ENCODE peak calls at places on chromosomes 3 and 15, in four cellular contexts. S is IMR-90, O is H9, F is mesendoderm. R is an unnamed sample.

GRCh38 chr3:124565013-124565412 is 165.2 kb upstream of the UMPS start:
- DNase-seq in S (peak; percentile 70), O (peak; percentile 81), F (peak; percentile 84), R (no peak)

GRCh38 chr3:26106119-26106690 is 316.3 kb downstream of the OXSM start:
- DNase-seq in S (no peak), O (no peak), F (peak; percentile 38), R (no peak)

GRCh38 chr3:146313411-146314111 is 62.7 kb upstream of the PLSCR4 start:
- DNase-seq in S (peak; percentile 90), O (no peak), F (no peak), R (no peak)

GRCh38 chr15:36814708-36815107 is 235.3 kb downstream of the CDIN1 start:
- DNase-seq in S (peak; percentile 21), O (no peak), F (no peak), R (no peak)

GRCh38 chr3:18443670-18444596 is 18.8 kb upstream of the SATB1 start:
- DNase-seq in S (no peak), O (peak; percentile 59), F (peak; percentile 72), R (no peak)

GRCh38 chr15:78061963-78062427 is 15.5 kb downstream of the TBC1D2B start:
- DNase-seq in S (peak; percentile 53), O (no peak), F (peak; percentile 42), R (no peak)

GRCh38 chr3:46360904-46361303 is 7.0 kb downstream of the CCR2 start:
- DNase-seq in S (no peak), O (no peak), F (peak; percentile 61), R (no peak)

GRCh38 chr3:38165722-38166387 is 518 bp downstream of the OXSR1 start:
- DNase-seq in S (peak; percentile 46), O (no peak), F (peak; percentile 61), R (no peak)

GRCh38 chr3:35183915-35184675 is 455.2 kb upstream of the ARPP21 start:
- DNase-seq in S (no peak), O (no peak), F (no peak), R (no peak)

GRCh38 chr15:31340591-31340990 is 14.0 kb downstream of the KLF13 start:
- DNase-seq in S (no peak), O (no peak), F (no peak), R (no peak)
- H4K5ac ChIP-seq in S (no peak overlapping the region), O (no peak overlapping the region), F (no peak overlapping the region), R (no peak overlapping the region)

GRCh38 chr15:101188517-101189340 is 63.1 kb downstream of the CHSY1 start:
- DNase-seq in S (peak; percentile 91), O (no peak), F (no peak), R (no peak)
- H3K4me2 ChIP-seq in S (peak overlapping the region; percentile 80), O (no peak overlapping the region), F (no peak overlapping the region), R (peak overlapping the region; percentile 21)

GRCh38 chr3:129736070-129736469 is 129.6 kb upstream of the PLXND1 start:
- DNase-seq in S (no peak), O (no peak), F (no peak), R (no peak)
- H4K5ac ChIP-seq in S (no peak overlapping the region), O (no peak overlapping the region), F (no peak overlapping the region), R (no peak overlapping the region)

DNA sequence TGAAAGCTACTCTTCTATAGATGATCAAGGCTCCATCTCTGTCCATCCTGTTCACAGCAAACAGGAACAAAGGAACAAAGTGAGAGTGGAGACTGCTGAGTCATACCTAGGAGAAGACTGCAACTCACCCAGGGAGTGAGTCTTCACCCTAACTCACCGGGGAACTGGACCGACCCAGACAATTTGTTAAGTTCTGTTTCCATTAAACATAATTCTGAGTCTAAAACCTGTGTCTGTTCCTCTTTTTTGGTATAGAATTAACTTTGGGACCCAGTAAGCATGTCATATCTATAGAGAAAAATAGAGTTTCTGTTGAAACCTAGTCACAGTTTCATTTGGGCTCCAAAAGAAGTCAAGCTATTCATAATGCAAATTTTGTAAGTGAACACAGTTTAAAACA is 21.6 kb downstream of the CCDC80 start:
- DNase-seq in S (peak; percentile 51), O (no peak), F (no peak), R (no peak)
- H3K4me2 ChIP-seq in S (no peak overlapping the region), O (no peak overlapping the region), F (no peak overlapping the region), R (no peak overlapping the region)

DNA sequence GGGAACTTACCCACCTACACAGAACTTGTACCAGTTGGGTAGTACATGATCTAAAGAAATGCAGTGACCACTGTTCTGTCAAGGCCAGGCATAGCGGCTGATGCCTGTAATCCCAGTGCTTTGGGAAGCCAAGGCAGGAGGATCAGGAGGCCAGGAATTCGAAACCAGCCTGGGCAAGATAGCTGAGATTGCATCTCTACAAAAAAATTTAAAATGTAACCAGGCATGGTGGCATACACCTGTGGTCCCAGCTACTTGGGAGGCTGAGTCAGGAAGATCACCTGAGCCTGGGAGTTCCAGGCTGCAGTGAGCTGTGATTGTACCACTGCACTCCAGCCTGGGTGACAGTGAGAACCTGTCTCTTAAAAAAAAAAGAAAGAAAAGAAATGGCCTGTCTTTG is 321.0 kb downstream of the FEZF2 start:
- DNase-seq in S (no peak), O (no peak), F (no peak), R (no peak)
- H4K5ac ChIP-seq in S (no peak overlapping the region), O (no peak overlapping the region), F (no peak overlapping the region), R (no peak overlapping the region)

DNA sequence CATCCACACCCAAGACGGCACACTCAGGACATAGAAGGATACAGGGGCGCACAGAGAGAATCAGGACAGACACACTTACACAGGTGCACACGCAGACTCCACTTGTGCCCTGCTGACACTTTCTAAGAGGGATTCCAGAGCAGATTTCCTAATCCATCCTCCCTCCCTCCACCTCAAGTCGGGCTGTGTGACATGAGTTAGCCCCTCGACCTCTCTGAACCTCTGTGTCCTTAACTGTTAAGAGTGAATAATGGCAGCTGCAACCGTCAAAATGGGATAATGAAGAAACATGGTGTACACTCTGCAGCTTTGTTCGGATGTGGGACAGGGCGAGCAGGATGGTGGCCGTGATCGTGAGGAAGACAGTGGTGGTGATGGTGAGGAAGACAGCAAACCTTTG is 100.1 kb downstream of the CPN2 start:
- DNase-seq in S (no peak), O (no peak), F (no peak), R (no peak)
- H3K4me2 ChIP-seq in S (no peak overlapping the region), O (no peak overlapping the region), F (no peak overlapping the region), R (no peak overlapping the region)

DNA sequence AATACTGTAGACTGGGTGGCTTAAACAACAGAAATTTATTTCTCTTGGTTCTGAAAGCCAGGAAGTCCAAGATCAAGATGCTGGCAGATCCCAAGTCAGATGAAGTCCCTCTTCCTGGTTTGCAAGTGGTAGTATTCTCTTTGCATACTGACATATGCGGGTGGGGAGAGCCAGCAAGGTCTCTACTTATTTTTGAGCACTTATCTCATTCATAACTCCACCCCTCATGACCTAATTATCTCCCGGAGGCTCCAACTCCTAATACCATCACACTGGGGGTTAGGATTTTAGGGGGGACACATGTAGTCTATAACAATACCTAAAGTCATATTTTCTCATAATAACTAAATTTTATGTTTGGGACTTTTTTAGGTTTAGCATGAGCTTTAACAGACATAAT is 65.3 kb downstream of the BLM start:
- DNase-seq in S (no peak), O (no peak), F (no peak), R (no peak)
- H4K5ac ChIP-seq in S (no peak overlapping the region), O (no peak overlapping the region), F (no peak overlapping the region), R (no peak overlapping the region)

GRCh38 chr3:190338717-190339116 is 16.5 kb upstream of the CLDN1 start:
- DNase-seq in S (peak; percentile 56), O (no peak), F (no peak), R (no peak)
- H3K4me2 ChIP-seq in S (no peak overlapping the region), O (no peak overlapping the region), F (no peak overlapping the region), R (no peak overlapping the region)

GRCh38 chr15:28098766-28099554 is at the start of gene OCA2:
- DNase-seq in S (peak; percentile 30), O (peak; percentile 83), F (peak; percentile 81), R (peak; percentile 99)

GRCh38 chr15:28098360-28098765 is 752 bp downstream of the OCA2 start:
- DNase-seq in S (no peak), O (no peak), F (no peak), R (no peak)

GRCh38 chr15:28101201-28101600 is 2.1 kb upstream of the OCA2 start:
- DNase-seq in S (no peak), O (peak; percentile 20), F (no peak), R (no peak)

GRCh38 chr15:28100516-28101195 is 1.5 kb upstream of the OCA2 start:
- DNase-seq in S (no peak), O (peak; percentile 25), F (no peak), R (peak; percentile 43)

DNA sequence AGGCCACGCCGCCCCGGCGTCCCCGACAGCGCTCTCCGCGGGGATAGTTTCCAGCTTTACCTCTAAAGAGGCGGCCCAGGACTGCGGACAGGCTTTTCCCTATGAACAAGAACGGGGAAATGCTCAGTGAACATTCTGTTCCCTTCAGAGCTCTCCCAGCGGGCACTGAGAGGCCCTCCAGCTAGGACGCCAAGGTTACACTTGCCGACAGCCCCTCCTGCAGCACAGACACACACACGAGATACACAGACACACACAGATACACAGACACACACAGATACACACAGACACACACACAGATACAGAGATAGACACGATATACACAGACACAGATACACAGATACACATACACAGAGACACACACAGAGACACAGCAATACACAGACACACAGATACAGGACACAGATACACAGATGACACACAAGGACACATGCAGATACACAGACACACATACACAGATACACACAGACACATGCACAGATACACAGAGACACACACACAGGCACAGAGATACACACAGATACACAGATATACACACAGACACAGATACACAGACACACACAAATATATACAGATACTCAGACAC is 533 bp upstream of the OCA2 start:
- DNase-seq in S (no peak), O (no peak), F (no peak), R (no peak)
- H4K5ac ChIP-seq in S (no peak overlapping the region), O (no peak overlapping the region), F (no peak overlapping the region), R (no peak overlapping the region)

GRCh38 chr15:40437754-40438687 is 2.7 kb upstream of the BAHD1 start:
- DNase-seq in S (no peak), O (no peak), F (no peak), R (no peak)
- H3K4me2 ChIP-seq in S (no peak overlapping the region), O (peak overlapping the region; percentile 80), F (peak overlapping the region; percentile 99), R (peak overlapping the region; percentile 100)